ENCODE peak calls at places on chromosome 7, in six cellular contexts. K, Q, J, E, L and H are unnamed samples.
A peak's percentile ranks its signal among the peaks of the same experiment; 100 is the strongest.

GRCh38 chr7:123534383-123535260 is at the start of gene IQUB:
- DNase-seq in K (peak; percentile 96), Q (peak; percentile 96), J (peak; percentile 92), E (peak; percentile 96), L (peak; percentile 89), H (peak; percentile 85)

GRCh38 chr7:141074162-141074989 is 512 bp downstream of the TMEM178B start:
- DNase-seq in K (no peak), Q (no peak), J (peak; percentile 89), E (no peak), L (no peak), H (no peak)

GRCh38 chr7:1366801-1367405 is 92.4 kb downstream of the MICALL2 start:
- DNase-seq in K (no peak), Q (no peak), J (no peak), E (no peak), L (no peak), H (no peak)

GRCh38 chr7:5425507-5426225 is 2.0 kb upstream of the TNRC18 start:
- DNase-seq in K (peak; percentile 84), Q (no peak), J (peak; percentile 96), E (peak; percentile 91), L (no peak), H (no peak)

GRCh38 chr7:29494350-29494749 is 69.3 kb upstream of the PRR15 start:
- DNase-seq in K (peak; percentile 28), Q (no peak), J (no peak), E (no peak), L (no peak), H (no peak)

GRCh38 chr7:128204455-128204854 is 36.6 kb upstream of the LEP start:
- DNase-seq in K (no peak), Q (no peak), J (no peak), E (no peak), L (no peak), H (no peak)

GRCh38 chr7:74410772-74411171 is 42.9 kb upstream of the GTF2IRD1 start:
- DNase-seq in K (no peak), Q (no peak), J (no peak), E (no peak), L (no peak), H (no peak)

GRCh38 chr7:23546897-23547572 is 15.3 kb upstream of the TRA2A start:
- DNase-seq in K (peak; percentile 91), Q (peak; percentile 71), J (peak; percentile 87), E (peak; percentile 92), L (peak; percentile 86), H (peak; percentile 57)

GRCh38 chr7:6392712-6393666 is 54.8 kb downstream of the DAGLB start:
- DNase-seq in K (peak; percentile 79), Q (no peak), J (no peak), E (peak; percentile 51), L (peak; percentile 44), H (no peak)

GRCh38 chr7:100444311-100445278 is 8.3 kb upstream of the PPP1R35 start:
- DNase-seq in K (no peak), Q (no peak), J (no peak), E (peak; percentile 100), L (peak; percentile 48), H (no peak)

GRCh38 chr7:153354071-153354470 is 594.5 kb downstream of the ACTR3B start:
- DNase-seq in K (no peak), Q (no peak), J (peak; percentile 2), E (no peak), L (no peak), H (no peak)

GRCh38 chr7:68529221-68529620 is 1069.1 kb upstream of the AUTS2 start:
- DNase-seq in K (no peak), Q (no peak), J (no peak), E (peak; percentile 5), L (no peak), H (no peak)

GRCh38 chr7:151060416-151061234 is 1.2 kb downstream of the SLC4A2 start:
- DNase-seq in K (no peak), Q (no peak), J (no peak), E (peak; percentile 89), L (no peak), H (no peak)